ENCODE peak calls at places on chromosomes 12 and 14, in four cellular contexts. Z is GM23338; T is CD8-positive, alpha-beta T cell; I is transverse colon. E is an unnamed sample.

GRCh38 chr12:70154960-70155589 is 88.2 kb upstream of the CNOT2 start:
- DNase-seq in Z (peak; percentile 69), T (no peak), I (no peak), E (no peak)

GRCh38 chr14:52551696-52552062 is 626 bp downstream of the TXNDC16 start:
- DNase-seq in T (no peak), I (no peak), Z (no peak), E (no peak)

GRCh38 chr12:105418821-105419291 is 88.4 kb downstream of the C12orf75 start:
- DNase-seq in T (no peak), I (no peak), Z (peak; percentile 6), E (no peak)

GRCh38 chr14:88421286-88421685 is 35.8 kb downstream of the SPATA7 start:
- DNase-seq in T (no peak), I (no peak), Z (no peak), E (no peak)

GRCh38 chr12:67280572-67280971 is 11.4 kb downstream of the CAND1 start:
- DNase-seq in T (no peak), Z (no peak), I (no peak), E (no peak)

GRCh38 chr12:96427269-96427729 is 27.1 kb upstream of the CDK17 start:
- DNase-seq in T (no peak), I (peak; percentile 35), Z (no peak), E (peak; percentile 80)

GRCh38 chr14:43706901-43707300 is 800.2 kb downstream of the FSCB start:
- DNase-seq in I (no peak), T (no peak), Z (no peak), E (no peak)

GRCh38 chr14:101934751-101935150 is 29.6 kb upstream of the DYNC1H1 start:
- DNase-seq in I (no peak), Z (no peak), T (no peak), E (no peak)

GRCh38 chr12:106245767-106246166 is 2.1 kb downstream of the CKAP4 start:
- DNase-seq in Z (no peak), T (no peak), I (peak; percentile 80), E (no peak)

GRCh38 chr14:90986510-90986909 is 73.9 kb downstream of the RPS6KA5 start:
- DNase-seq in Z (peak; percentile 22), I (no peak), T (no peak), E (no peak)

GRCh38 chr14:64762044-64763034 is 58.1 kb downstream of the PLEKHG3 start:
- DNase-seq in Z (no peak), I (peak; percentile 85), T (peak; percentile 50), E (peak; percentile 85)

GRCh38 chr12:130486891-130487416 is 149.3 kb downstream of the PIWIL1 start:
- DNase-seq in Z (no peak), I (no peak), T (no peak), E (no peak)

GRCh38 chr12:114190971-114191370 is 215.0 kb downstream of the TBX5 start:
- DNase-seq in I (no peak), Z (no peak), T (no peak), E (no peak)

GRCh38 chr12:123028475-123028874 is 48.0 kb downstream of the ARL6IP4 start:
- DNase-seq in Z (no peak), I (no peak), T (no peak), E (no peak)

GRCh38 chr12:1911598-1912575 is 6.6 kb downstream of the CACNA2D4 start:
- DNase-seq in I (no peak), Z (no peak), T (peak; percentile 7), E (no peak)

GRCh38 chr12:91419809-91420208 is 237.2 kb upstream of the DCN start:
- DNase-seq in Z (no peak), T (no peak), I (no peak), E (no peak)

GRCh38 chr14:65255029-65255545 is 152.8 kb upstream of the MAX start:
- DNase-seq in I (no peak), T (no peak), Z (no peak), E (no peak)

GRCh38 chr14:54172562-54172961 is 215.9 kb upstream of the BMP4 start:
- DNase-seq in Z (no peak), I (no peak), T (no peak), E (no peak)

GRCh38 chr12:68796399-68796798 is 11.6 kb upstream of the MDM2 start:
- DNase-seq in T (no peak), I (no peak), Z (no peak), E (no peak)

GRCh38 chr12:29595071-29595755 is 97.7 kb upstream of the OVCH1 start:
- DNase-seq in T (no peak), Z (no peak), I (no peak), E (no peak)

GRCh38 chr12:93868771-93869170 is 191.6 kb downstream of the CRADD start:
- DNase-seq in Z (no peak), T (no peak), I (no peak), E (no peak)

GRCh38 chr12:52203126-52203921 is 11.5 kb upstream of the KRT80 start:
- DNase-seq in Z (no peak), T (no peak), I (peak; percentile 78), E (peak; percentile 74)

GRCh38 chr12:4526923-4527546 is 11.7 kb upstream of the RAD51AP1 start:
- DNase-seq in Z (peak; percentile 42), I (no peak), T (no peak), E (no peak)

GRCh38 chr12:116959845-116960514 is 49.2 kb downstream of the FBXW8 start:
- DNase-seq in Z (no peak), T (no peak), I (no peak), E (no peak)

GRCh38 chr14:100213956-100214767 is 24.8 kb upstream of the YY1 start:
- DNase-seq in Z (peak; percentile 99), I (peak; percentile 96), T (peak; percentile 91), E (peak; percentile 84)

GRCh38 chr14:24741871-24742270 is 107.9 kb upstream of the GZMB start:
- DNase-seq in I (no peak), Z (no peak), T (no peak), E (no peak)

GRCh38 chr14:101516401-101516800 is 44.9 kb upstream of the DIO3 start:
- DNase-seq in T (no peak), Z (no peak), I (no peak), E (no peak)

GRCh38 chr12:56474389-56474788 is 6.0 kb downstream of the SPRYD4 start:
- DNase-seq in I (no peak), T (no peak), Z (no peak), E (peak; percentile 38)

GRCh38 chr14:101988377-101988776 is 24.0 kb downstream of the DYNC1H1 start:
- DNase-seq in Z (no peak), T (no peak), I (no peak), E (no peak)

GRCh38 chr12:111842556-111843396 is 748 bp downstream of the MAPKAPK5 start:
- DNase-seq in Z (peak; percentile 32), T (no peak), I (peak; percentile 75), E (no peak)

GRCh38 chr12:104636496-104636895 is 179.7 kb downstream of the CHST11 start:
- DNase-seq in T (no peak), I (no peak), Z (no peak), E (no peak)

GRCh38 chr14:65502676-65503124 is 90.2 kb downstream of the FUT8 start:
- DNase-seq in I (no peak), Z (no peak), T (no peak), E (no peak)

GRCh38 chr14:71702799-71703198 is 229.4 kb upstream of the RGS6 start:
- DNase-seq in I (no peak), Z (no peak), T (no peak), E (no peak)
- H3K4me1 ChIP-seq in I (no peaks in the 10 kb centered on the region), Z (no peaks in the 10 kb centered on the region), T (no peaks in the 10 kb centered on the region), E (no peaks in the 10 kb centered on the region)

GRCh38 chr12:124622326-124622725 is 54.9 kb upstream of the NCOR2 start:
- DNase-seq in Z (no peak), I (no peak), T (no peak), E (no peak)
- TF ChIP-seq CTCF in Z (no peak), I (no peak), T (no peak), E (no peak)

DNA sequence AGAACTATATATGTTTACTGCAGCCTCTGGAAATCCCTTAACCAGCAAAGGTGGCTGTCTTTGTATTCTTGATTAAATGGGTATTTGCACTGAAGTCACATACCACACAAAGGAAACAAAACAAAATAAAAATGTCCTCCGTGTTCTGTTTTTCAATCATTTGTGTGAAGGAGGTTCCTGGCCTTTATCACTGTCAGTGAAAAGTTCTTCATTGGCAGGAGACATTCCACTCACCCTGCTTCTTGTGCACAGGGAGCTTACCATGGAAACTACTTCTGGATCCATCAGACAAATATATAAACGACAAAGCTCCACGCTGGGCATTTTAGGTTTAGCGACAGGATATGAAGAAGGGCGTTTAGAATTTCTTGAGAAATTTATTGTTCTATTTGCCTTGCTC is 5.7 kb upstream of the NKX2-8 start:
- DNase-seq in Z (no peak), T (no peak), I (no peak), E (no peak)
- H3K27me3 ChIP-seq in Z (peaks cover 100% of the 10 kb centered on the region), T (no peaks in the 10 kb centered on the region), I (peaks cover 97% of the 10 kb centered on the region), E (peaks cover 97% of the 10 kb centered on the region)

GRCh38 chr12:109912790-109913189 is 12.7 kb downstream of the TCHP start:
- DNase-seq in T (no peak), I (no peak), Z (no peak), E (peak; percentile 38)
- H3K4me1 ChIP-seq in T (no peaks in the 10 kb centered on the region), I (no peaks in the 10 kb centered on the region), Z (no peaks in the 10 kb centered on the region), E (peaks cover 4% of the 10 kb centered on the region)

DNA sequence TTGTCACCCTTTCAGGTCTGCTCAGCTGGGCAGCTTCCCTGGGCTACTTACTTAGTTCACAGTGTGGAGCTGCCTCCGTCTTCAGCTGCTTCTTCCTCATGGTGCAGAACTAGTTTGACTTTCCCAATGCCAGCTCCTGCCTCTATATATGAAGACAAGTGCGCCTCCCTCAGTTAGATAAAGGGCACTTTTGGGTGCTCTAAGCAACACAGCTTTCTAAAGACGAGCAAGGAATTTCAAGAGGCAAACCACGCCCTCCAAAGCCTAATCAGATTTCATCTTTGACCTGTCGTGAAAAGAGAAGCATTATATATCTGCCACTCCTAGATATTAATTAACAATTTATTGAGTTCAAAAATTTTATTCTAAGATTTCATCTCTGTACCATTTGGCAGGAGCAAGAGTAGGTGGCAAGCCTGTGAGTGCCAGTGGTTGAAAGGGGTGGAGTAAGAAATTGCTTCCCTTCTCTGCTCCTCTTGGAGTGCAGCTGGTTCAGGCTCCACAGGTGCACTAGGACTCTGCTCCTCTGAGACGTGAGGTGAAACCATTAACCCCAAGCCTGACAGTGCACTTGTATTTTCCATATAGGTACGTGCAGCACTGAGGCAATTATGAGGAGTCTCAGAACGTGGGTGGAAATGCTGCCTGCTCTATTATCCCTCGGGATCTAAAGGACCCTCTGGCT is 2.1 kb upstream of the SLC11A2 start:
- DNase-seq in I (peak; percentile 21), Z (peak; percentile 89), T (no peak), E (no peak)
- TF ChIP-seq CTCF in I (peak; percentile 31), Z (peak; percentile 63), T (no peak), E (no peak)